ENCODE peak calls at places on chromosome 20, in six cellular contexts. B is spleen, H is breast epithelium, O is upper lobe of left lung, Y is prostate gland, S is SK-N-SH. U is an unnamed sample.

GRCh38 chr20:52035977-52036376 is 155.6 kb downstream of the ZFP64 start:
- DNase-seq in O (no peak), H (peak), Y (peak), B (no peak), S (no peak), U (no peak)

GRCh38 chr20:43446361-43446879 is 11.3 kb upstream of the SRSF6 start:
- DNase-seq in S (peak), O (no peak), Y (no peak), B (peak), H (no peak), U (no peak)

GRCh38 chr20:58922036-58922435 is 59.0 kb upstream of the NELFCD start:
- DNase-seq in Y (no peak), O (no peak), B (no peak), H (no peak), S (no peak), U (no peak)

GRCh38 chr20:62134735-62135231 is 8.4 kb downstream of the PSMA7 start:
- DNase-seq in B (no peak), Y (no peak), H (no peak), O (no peak), S (no peak), U (no peak)

GRCh38 chr20:56409521-56409920 is 2.5 kb upstream of the CASS4 start:
- DNase-seq in S (no peak), O (no peak), H (no peak), Y (no peak), B (no peak), U (no peak)

GRCh38 chr20:62010551-62011402 is 54.9 kb downstream of the TAF4 start:
- DNase-seq in O (peak), B (no peak), S (peak), H (no peak), Y (peak), U (no peak)

GRCh38 chr20:62258499-62259293 is 20.4 kb downstream of the OSBPL2 start:
- DNase-seq in O (no peak), Y (no peak), B (no peak), H (no peak), S (no peak), U (no peak)

GRCh38 chr20:61042501-61043385 is 209.3 kb upstream of the CDH4 start:
- DNase-seq in H (no peak), Y (no peak), B (no peak), O (no peak), S (no peak), U (no peak)

GRCh38 chr20:56348306-56348695 is 10.5 kb upstream of the FAM210B start:
- DNase-seq in B (no peak), O (no peak), S (no peak), H (no peak), Y (peak), U (no peak)

GRCh38 chr20:61067221-61067620 is 184.8 kb upstream of the CDH4 start:
- DNase-seq in S (no peak), B (no peak), O (no peak), H (no peak), Y (no peak), U (no peak)

GRCh38 chr20:10239954-10240353 is 21.3 kb downstream of the SNAP25 start:
- DNase-seq in Y (peak), S (no peak), B (no peak), H (peak), O (peak), U (no peak)

GRCh38 chr20:38146156-38146555 is 18.9 kb downstream of the TGM2 start:
- DNase-seq in B (no peak), O (no peak), S (no peak), Y (no peak), H (no peak), U (no peak)

GRCh38 chr20:61117725-61118124 is 134.3 kb upstream of the CDH4 start:
- DNase-seq in S (no peak), Y (no peak), H (no peak), B (no peak), O (no peak), U (no peak)

GRCh38 chr20:8156603-8157079 is 24.6 kb downstream of the PLCB1 start:
- DNase-seq in B (no peak), Y (no peak), H (no peak), S (no peak), O (no peak), U (no peak)

GRCh38 chr20:45337367-45338120 is 10.7 kb downstream of the SDC4 start:
- DNase-seq in O (peak), S (no peak), Y (no peak), B (no peak), H (peak), U (no peak)

GRCh38 chr20:32432277-32432676 is 74.1 kb downstream of the ASXL1 start:
- DNase-seq in O (no peak), S (peak), H (no peak), B (no peak), Y (no peak), U (no peak)

GRCh38 chr20:59047938-59048680 is 5.5 kb upstream of the PRELID3B start:
- DNase-seq in B (no peak), H (no peak), Y (no peak), S (no peak), O (peak), U (no peak)

GRCh38 chr20:4740774-4741431 is 19.2 kb downstream of the PRND start:
- DNase-seq in O (peak), H (no peak), B (no peak), Y (no peak), S (peak), U (no peak)

GRCh38 chr20:52481443-52481842 is 289.9 kb upstream of the ZFP64 start:
- DNase-seq in O (no peak), S (peak), B (no peak), Y (no peak), H (no peak), U (no peak)

GRCh38 chr20:44034965-44035635 is 120.4 kb downstream of the TOX2 start:
- DNase-seq in S (no peak), H (no peak), B (peak), Y (no peak), O (no peak), U (peak)

GRCh38 chr20:22716824-22717351 is 132.5 kb upstream of the FOXA2 start:
- DNase-seq in Y (no peak), S (no peak), O (peak), H (no peak), B (no peak), U (no peak)

GRCh38 chr20:56683077-56683865 is 54.2 kb downstream of the TFAP2C start:
- DNase-seq in Y (no peak), B (no peak), O (no peak), H (no peak), S (no peak), U (no peak)

GRCh38 chr20:23612385-23612784 is 6.7 kb upstream of the CST9 start:
- DNase-seq in Y (no peak), B (no peak), O (no peak), S (no peak), H (no peak), U (no peak)

GRCh38 chr20:41425180-41425884 is 58.7 kb upstream of the EMILIN3 start:
- DNase-seq in Y (no peak), S (no peak), O (no peak), B (no peak), H (no peak), U (no peak)

GRCh38 chr20:20520776-20521175 is 152.9 kb downstream of the INSM1 start:
- DNase-seq in H (no peak), S (no peak), B (no peak), O (peak), Y (no peak), U (no peak)

GRCh38 chr20:19780261-19780660 is 22.2 kb downstream of the RIN2 start:
- DNase-seq in O (no peak), B (no peak), Y (no peak), H (no peak), S (no peak), U (no peak)

GRCh38 chr20:6079011-6079410 is 25.2 kb upstream of the LRRN4 start:
- DNase-seq in S (no peak), H (no peak), O (no peak), Y (no peak), B (no peak), U (no peak)

GRCh38 chr20:37310951-37311350 is 21.5 kb downstream of the MANBAL start:
- DNase-seq in S (no peak), O (no peak), Y (no peak), B (no peak), H (no peak), U (no peak)

GRCh38 chr20:31667315-31668285 is 29.9 kb downstream of the COX4I2 start:
- DNase-seq in Y (no peak), O (no peak), S (no peak), B (no peak), H (no peak), U (no peak)

GRCh38 chr20:62588458-62589149 is 53.7 kb upstream of the SLCO4A1 start:
- DNase-seq in Y (no peak), H (no peak), B (no peak), O (no peak), S (no peak), U (no peak)

GRCh38 chr20:41469868-41470267 is 103.2 kb upstream of the EMILIN3 start:
- DNase-seq in Y (no peak), S (no peak), O (no peak), B (no peak), H (no peak), U (no peak)

DNA sequence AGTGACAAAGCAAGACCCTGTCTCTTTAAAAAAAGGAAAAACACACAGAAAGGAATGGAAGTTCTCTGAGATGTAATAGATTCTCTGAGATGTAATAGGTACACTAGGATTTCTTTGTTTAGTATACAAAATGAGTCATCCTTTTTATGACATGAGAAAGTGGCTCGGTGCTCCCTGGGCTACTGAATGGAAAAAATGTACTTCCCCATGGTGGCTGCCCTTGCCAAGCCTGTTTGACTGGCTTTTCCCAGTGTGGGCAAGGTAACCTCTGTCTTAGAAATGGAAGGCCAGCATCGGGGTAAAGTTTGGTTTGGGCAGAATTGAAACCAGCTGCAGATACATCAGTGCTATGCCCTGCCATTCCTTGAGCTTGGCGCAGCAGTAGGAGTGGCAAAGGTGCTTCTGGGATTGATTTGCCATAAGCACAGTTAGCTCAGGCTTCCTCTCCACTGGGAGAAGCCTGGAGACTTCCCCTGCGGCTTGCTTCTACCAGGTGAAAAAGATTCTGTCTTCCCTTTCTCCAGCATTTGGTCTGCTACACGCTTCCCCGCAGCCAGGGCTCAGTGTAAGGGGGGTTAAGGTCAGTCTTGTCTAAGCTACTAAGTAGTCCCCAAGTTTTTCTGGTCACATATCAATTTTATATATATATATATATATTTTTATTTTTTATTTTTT is 24.5 kb downstream of the ARFGEF2 start:
- DNase-seq in S (no peak), Y (peak), B (no peak), O (no peak), H (peak), U (no peak)
- TF ChIP-seq POLR2AphosphoS5 in S (no peak), Y (peak), B (no peak), O (no peak), H (peak), U (peak)

GRCh38 chr20:17612975-17613327 is 43.1 kb downstream of the DSTN start:
- DNase-seq in Y (no peak), S (peak), O (no peak), H (no peak), B (no peak), U (no peak)
- TF ChIP-seq POLR2AphosphoS5 in Y (no peak), S (no peak), O (no peak), H (no peak), B (no peak), U (no peak)

DNA sequence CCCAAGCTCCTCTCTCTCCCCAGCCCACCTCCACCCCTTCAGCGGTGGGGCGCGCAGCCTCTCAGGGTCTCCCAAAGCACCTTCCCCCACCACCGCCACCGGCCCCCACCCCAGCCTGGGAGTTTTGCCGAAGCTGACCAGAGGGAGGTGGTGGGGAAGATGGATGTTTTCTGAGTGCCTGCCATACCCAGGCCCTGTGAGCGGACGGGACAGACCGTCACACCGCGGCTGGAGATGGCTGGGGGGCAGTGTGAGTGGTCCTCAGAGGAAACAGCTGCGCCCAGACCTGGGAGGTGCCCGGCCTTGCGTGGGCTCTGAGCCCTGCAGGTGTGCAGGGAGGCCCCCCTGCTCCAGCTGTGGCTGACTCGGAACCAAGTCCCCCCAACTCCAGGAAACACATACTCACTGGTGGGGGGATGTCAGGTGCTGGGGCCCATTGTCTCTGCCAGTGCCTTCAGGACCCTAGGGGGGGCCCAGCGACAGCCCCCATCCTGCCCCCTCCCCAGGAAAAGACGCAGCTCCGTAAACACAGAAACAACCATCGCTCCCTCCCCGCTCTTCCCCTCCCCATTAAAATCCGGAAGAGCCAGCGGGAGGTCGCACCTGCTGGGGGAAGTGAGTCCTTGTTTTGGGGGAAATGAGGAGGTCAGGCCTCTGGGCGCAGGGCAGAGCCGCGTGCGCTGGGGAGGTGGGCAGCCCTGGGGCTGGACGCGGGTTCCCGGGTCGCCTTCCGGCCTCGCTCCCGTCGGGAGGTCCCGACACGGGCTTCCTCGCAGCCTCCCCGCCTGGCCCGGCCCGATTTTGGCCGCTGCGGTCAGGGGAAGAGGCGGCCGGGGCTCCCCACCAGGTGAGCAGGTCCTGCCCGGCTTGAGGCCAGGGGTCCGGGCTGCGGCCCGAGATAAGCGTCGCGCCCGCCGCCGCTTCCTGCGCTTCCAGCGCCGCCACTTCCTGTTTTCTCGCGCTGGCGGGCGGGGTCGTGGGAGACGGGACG is 6.1 kb downstream of the C20orf204 start:
- DNase-seq in B (peak), H (no peak), S (no peak), Y (no peak), O (no peak), U (no peak)
- TF ChIP-seq POLR2AphosphoS5 in B (peak), H (no peak), S (no peak), Y (no peak), O (no peak), U (no peak)

GRCh38 chr20:1907586-1907985 is 12.4 kb downstream of the SIRPA start:
- DNase-seq in S (no peak), H (no peak), B (no peak), O (no peak), Y (no peak), U (no peak)
- TF ChIP-seq POLR2AphosphoS5 in S (no peak), H (no peak), B (no peak), O (no peak), Y (no peak), U (no peak)

GRCh38 chr20:35720165-35721123 is 21.2 kb downstream of the ROMO1 start:
- DNase-seq in B (no peak), O (no peak), H (no peak), S (no peak), Y (no peak), U (no peak)
- TF ChIP-seq POLR2AphosphoS5 in B (no peak), O (no peak), H (no peak), S (peak), Y (no peak), U (no peak)

U was measured in vagina.